ENCODE peak calls at places on chromosomes 3 and 15, in eight cellular contexts. G is cardiac muscle cell, S is skeletal muscle cell, B is heart right ventricle, K is breast epithelium, Y is AG10803, O is aorta, C is AG09309. W is an unnamed sample.

GRCh38 chr15:36688310-36689102 is 109.1 kb downstream of the CDIN1 start:
- DNase-seq in G (peak), S (no peak), B (no peak), K (no peak), Y (peak), O (no peak), C (no peak), W (no peak)

GRCh38 chr15:27956285-27956684 is 142.8 kb downstream of the OCA2 start:
- DNase-seq in G (no peak), S (no peak), B (no peak), K (no peak), Y (no peak), O (no peak), C (no peak), W (no peak)

GRCh38 chr3:32186097-32186496 is 52.4 kb upstream of the CMTM8 start:
- DNase-seq in G (no peak), S (no peak), B (no peak), K (no peak), Y (no peak), O (no peak), C (no peak), W (no peak)

GRCh38 chr3:64806668-64807067 is 118.9 kb upstream of the ADAMTS9 start:
- DNase-seq in G (no peak), S (no peak), B (no peak), K (no peak), Y (no peak), O (no peak), C (no peak), W (no peak)

GRCh38 chr3:129829640-129830039 is 63.9 kb downstream of the TMCC1 start:
- DNase-seq in G (peak), S (peak), B (peak), K (no peak), Y (peak), O (peak), C (peak), W (peak)

GRCh38 chr3:49313902-49314676 is 25.8 kb downstream of the USP4 start:
- DNase-seq in G (peak), S (peak), B (no peak), K (no peak), Y (no peak), O (no peak), C (no peak), W (peak)

GRCh38 chr3:33914731-33915389 is 116.4 kb downstream of the PDCD6IP start:
- DNase-seq in G (no peak), S (no peak), B (no peak), K (no peak), Y (no peak), O (no peak), C (no peak), W (no peak)

GRCh38 chr3:130260821-130261402 is 84.6 kb upstream of the COL6A5 start:
- DNase-seq in G (peak), S (no peak), B (peak), K (no peak), Y (no peak), O (no peak), C (no peak), W (no peak)

GRCh38 chr15:67915374-67916050 is 75.7 kb upstream of the RNU6-1 start:
- DNase-seq in G (peak), S (no peak), B (peak), K (peak), Y (no peak), O (peak), C (no peak), W (no peak)

GRCh38 chr3:109114746-109115145 is 3.2 kb downstream of the MORC1 start:
- DNase-seq in G (no peak), S (no peak), B (no peak), K (no peak), Y (no peak), O (no peak), C (no peak), W (no peak)

GRCh38 chr3:30511524-30512278 is 94.7 kb upstream of the TGFBR2 start:
- DNase-seq in G (peak), S (peak), B (no peak), K (no peak), Y (peak), O (no peak), C (peak), W (no peak)

GRCh38 chr3:32217339-32217738 is 21.1 kb upstream of the CMTM8 start:
- DNase-seq in G (no peak), S (no peak), B (no peak), K (no peak), Y (no peak), O (no peak), C (no peak), W (no peak)

GRCh38 chr3:83193526-83193925 is 1432.1 kb upstream of the GBE1 start:
- DNase-seq in G (no peak), S (no peak), B (no peak), K (no peak), Y (no peak), O (no peak), C (no peak), W (no peak)

GRCh38 chr3:36959821-36960220 is 15.0 kb upstream of the TRANK1 start:
- DNase-seq in G (no peak), S (no peak), B (no peak), K (no peak), Y (no peak), O (no peak), C (no peak), W (no peak)

GRCh38 chr3:176430244-176430893 is 766.9 kb downstream of the TBL1XR1 start:
- DNase-seq in G (peak), S (peak), B (peak), K (no peak), Y (peak), O (no peak), C (peak), W (peak)

GRCh38 chr3:32391643-32392529 is at the start of gene CMTM7:
- DNase-seq in G (peak), S (no peak), B (peak), K (peak), Y (peak), O (peak), C (no peak), W (peak)

GRCh38 chr15:60580068-60580467 is 101.1 kb upstream of the ICE2 start:
- DNase-seq in G (no peak), S (no peak), B (no peak), K (no peak), Y (no peak), O (no peak), C (no peak), W (peak)

GRCh38 chr3:120147072-120147871 is 53.0 kb upstream of the GSK3B start:
- DNase-seq in G (no peak), S (no peak), B (no peak), K (no peak), Y (no peak), O (no peak), C (no peak), W (peak)

GRCh38 chr3:43779850-43780249 is 89.1 kb downstream of the ABHD5 start:
- DNase-seq in G (no peak), S (no peak), B (no peak), K (no peak), Y (no peak), O (no peak), C (no peak), W (no peak)

GRCh38 chr3:96071107-96071506 is 743.3 kb upstream of the EPHA6 start:
- DNase-seq in G (no peak), S (no peak), B (no peak), K (no peak), Y (no peak), O (no peak), C (no peak), W (no peak)

GRCh38 chr3:164655462-164655861 is 422.8 kb downstream of the SI start:
- DNase-seq in G (no peak), S (no peak), B (no peak), K (no peak), Y (no peak), O (no peak), C (no peak), W (no peak)

GRCh38 chr3:54968546-54969172 is 40.8 kb upstream of the LRTM1 start:
- DNase-seq in G (peak), S (peak), B (no peak), K (no peak), Y (peak), O (no peak), C (no peak), W (no peak)

GRCh38 chr3:45191924-45192417 is 34.1 kb downstream of the TMEM158 start:
- DNase-seq in G (no peak), S (no peak), B (no peak), K (no peak), Y (no peak), O (no peak), C (no peak), W (peak)
- H3K4me3 ChIP-seq in G (no peak), S (no peak), B (no peak), K (no peak), Y (no peak), O (no peak), C (no peak), W (no peak)

GRCh38 chr15:41510728-41511127 is 2.9 kb downstream of the LTK start:
- DNase-seq in G (no peak), S (no peak), B (no peak), K (no peak), Y (no peak), O (no peak), C (no peak), W (no peak)
- H3K4me3 ChIP-seq in G (no peak), S (no peak), B (no peak), K (peak), Y (no peak), O (no peak), C (no peak), W (no peak)

GRCh38 chr3:71784914-71785593 is at the start of gene PROK2:
- DNase-seq in G (peak), S (no peak), B (no peak), K (no peak), Y (no peak), O (no peak), C (no peak), W (peak)

GRCh38 chr3:71787851-71788405 is 3.0 kb upstream of the PROK2 start:
- DNase-seq in G (no peak), S (no peak), B (no peak), K (no peak), Y (no peak), O (no peak), C (no peak), W (no peak)

GRCh38 chr3:71785594-71786472 is 885 bp upstream of the PROK2 start:
- DNase-seq in G (no peak), S (no peak), B (no peak), K (no peak), Y (peak), O (no peak), C (no peak), W (no peak)

GRCh38 chr3:71786551-71786950 is 1.6 kb upstream of the PROK2 start:
- DNase-seq in G (no peak), S (no peak), B (no peak), K (no peak), Y (peak), O (no peak), C (no peak), W (no peak)

GRCh38 chr3:71784201-71784913 is 591 bp downstream of the PROK2 start:
- DNase-seq in G (no peak), S (no peak), B (no peak), K (no peak), Y (no peak), O (no peak), C (no peak), W (no peak)
- H3K4me3 ChIP-seq in G (peak), S (peak), B (peak), K (peak), Y (no peak), O (no peak), C (no peak), W (no peak)

GRCh38 chr3:155554777-155555445 is 190.0 kb downstream of the PLCH1 start:
- DNase-seq in G (no peak), S (no peak), B (no peak), K (no peak), Y (no peak), O (no peak), C (no peak), W (peak)

GRCh38 chr3:155550386-155550785 is 194.5 kb downstream of the PLCH1 start:
- DNase-seq in G (no peak), S (no peak), B (no peak), K (no peak), Y (no peak), O (no peak), C (no peak), W (no peak)

GRCh38 chr3:155556531-155556930 is 188.3 kb downstream of the PLCH1 start:
- DNase-seq in G (no peak), S (no peak), B (no peak), K (no peak), Y (peak), O (no peak), C (no peak), W (no peak)

GRCh38 chr3:155555479-155556065 is 189.3 kb downstream of the PLCH1 start:
- DNase-seq in G (no peak), S (no peak), B (no peak), K (no peak), Y (no peak), O (no peak), C (no peak), W (no peak)

GRCh38 chr3:155553800-155554199 is 191.1 kb downstream of the PLCH1 start:
- DNase-seq in G (no peak), S (no peak), B (no peak), K (no peak), Y (no peak), O (no peak), C (no peak), W (peak)
- H3K4me3 ChIP-seq in G (no peak), S (no peak), B (no peak), K (no peak), Y (no peak), O (no peak), C (no peak), W (no peak)

GRCh38 chr3:23294770-23295387 is 91.8 kb downstream of the UBE2E2 start:
- DNase-seq in G (no peak), S (no peak), B (no peak), K (no peak), Y (no peak), O (no peak), C (no peak), W (no peak)
- H3K4me3 ChIP-seq in G (no peak), S (no peak), B (no peak), K (no peak), Y (no peak), O (no peak), C (no peak), W (no peak)